ENCODE peak calls at places on chromosomes 16 and 17, in nine cellular contexts. One of them, this sample, is unnamed.

GRCh38 chr17:80029235-80029974 is 6.3 kb downstream of the TBC1D16 start:
- ATAC-seq in gastroesophageal sphincter: peak; percentile 90
- ATAC-seq in Right ventricle myocardium superior: peak; percentile 86
- ATAC-seq in left cardiac atrium: peak; percentile 86
- ATAC-seq in Right ventricle myocardium inferior: peak; percentile 88
- ATAC-seq in foreskin keratinocyte: no peak
- ATAC-seq in upper lobe of right lung: peak; percentile 89
- ATAC-seq in PC-3: peak; percentile 96
- ATAC-seq in mucosa of descending colon: peak; percentile 44
- ATAC-seq in this sample: peak; percentile 46

GRCh38 chr16:89593841-89594240 is 18.3 kb downstream of the CPNE7 start:
- ATAC-seq in Right ventricle myocardium inferior: no peak
- ATAC-seq in gastroesophageal sphincter: no peak
- ATAC-seq in left cardiac atrium: no peak
- ATAC-seq in mucosa of descending colon: peak; percentile 54
- ATAC-seq in Right ventricle myocardium superior: no peak
- ATAC-seq in upper lobe of right lung: no peak
- ATAC-seq in PC-3: no peak
- ATAC-seq in foreskin keratinocyte: no peak
- ATAC-seq in this sample: no peak

GRCh38 chr17:63998721-63999679 is 849 bp downstream of the PRR29 start:
- ATAC-seq in gastroesophageal sphincter: no peak
- ATAC-seq in Right ventricle myocardium superior: no peak
- ATAC-seq in left cardiac atrium: no peak
- ATAC-seq in mucosa of descending colon: peak; percentile 12
- ATAC-seq in PC-3: no peak
- ATAC-seq in upper lobe of right lung: no peak
- ATAC-seq in foreskin keratinocyte: no peak
- ATAC-seq in Right ventricle myocardium inferior: no peak
- ATAC-seq in this sample: no peak

GRCh38 chr17:63774141-63774981 is at the start of gene DDX42:
- ATAC-seq in PC-3: peak; percentile 3
- ATAC-seq in upper lobe of right lung: peak; percentile 22
- ATAC-seq in Right ventricle myocardium inferior: peak; percentile 9
- ATAC-seq in left cardiac atrium: peak; percentile 32
- ATAC-seq in Right ventricle myocardium superior: peak; percentile 14
- ATAC-seq in gastroesophageal sphincter: peak; percentile 3
- ATAC-seq in foreskin keratinocyte: peak; percentile 2
- ATAC-seq in mucosa of descending colon: peak; percentile 20
- ATAC-seq in this sample: peak; percentile 35

GRCh38 chr16:13940397-13940933 is 20.5 kb downstream of the ERCC4 start:
- ATAC-seq in gastroesophageal sphincter: no peak
- ATAC-seq in Right ventricle myocardium inferior: no peak
- ATAC-seq in left cardiac atrium: no peak
- ATAC-seq in mucosa of descending colon: no peak
- ATAC-seq in upper lobe of right lung: no peak
- ATAC-seq in foreskin keratinocyte: peak; percentile 71
- ATAC-seq in PC-3: no peak
- ATAC-seq in Right ventricle myocardium superior: no peak
- ATAC-seq in this sample: no peak

GRCh38 chr17:69474171-69474831 is 59.8 kb downstream of the MAP2K6 start:
- ATAC-seq in Right ventricle myocardium superior: peak; percentile 66
- ATAC-seq in Right ventricle myocardium inferior: peak; percentile 80
- ATAC-seq in left cardiac atrium: peak; percentile 35
- ATAC-seq in gastroesophageal sphincter: no peak
- ATAC-seq in PC-3: peak; percentile 44
- ATAC-seq in foreskin keratinocyte: peak; percentile 55
- ATAC-seq in mucosa of descending colon: no peak
- ATAC-seq in upper lobe of right lung: no peak
- ATAC-seq in this sample: peak; percentile 83

GRCh38 chr17:73747221-73748002 is 103.2 kb upstream of the SDK2 start:
- ATAC-seq in left cardiac atrium: peak; percentile 44
- ATAC-seq in upper lobe of right lung: no peak
- ATAC-seq in foreskin keratinocyte: no peak
- ATAC-seq in Right ventricle myocardium superior: peak; percentile 84
- ATAC-seq in PC-3: no peak
- ATAC-seq in mucosa of descending colon: no peak
- ATAC-seq in gastroesophageal sphincter: no peak
- ATAC-seq in Right ventricle myocardium inferior: peak; percentile 79
- ATAC-seq in this sample: no peak

GRCh38 chr16:87463722-87464690 is 28.8 kb downstream of the ZCCHC14 start:
- ATAC-seq in upper lobe of right lung: peak; percentile 56
- ATAC-seq in foreskin keratinocyte: no peak
- ATAC-seq in Right ventricle myocardium inferior: no peak
- ATAC-seq in gastroesophageal sphincter: peak; percentile 38
- ATAC-seq in Right ventricle myocardium superior: peak; percentile 56
- ATAC-seq in left cardiac atrium: peak; percentile 63
- ATAC-seq in PC-3: peak; percentile 30
- ATAC-seq in mucosa of descending colon: peak; percentile 26
- ATAC-seq in this sample: peak; percentile 6

GRCh38 chr17:11144358-11145233 is 96.4 kb upstream of the SHISA6 start:
- ATAC-seq in Right ventricle myocardium superior: no peak
- ATAC-seq in left cardiac atrium: peak; percentile 72
- ATAC-seq in upper lobe of right lung: peak; percentile 80
- ATAC-seq in PC-3: no peak
- ATAC-seq in Right ventricle myocardium inferior: no peak
- ATAC-seq in foreskin keratinocyte: peak; percentile 51
- ATAC-seq in gastroesophageal sphincter: peak; percentile 55
- ATAC-seq in mucosa of descending colon: peak; percentile 92
- ATAC-seq in this sample: no peak

GRCh38 chr16:86663691-86664517 is 85.6 kb downstream of the FOXL1 start:
- ATAC-seq in PC-3: no peak
- ATAC-seq in left cardiac atrium: no peak
- ATAC-seq in mucosa of descending colon: no peak
- ATAC-seq in Right ventricle myocardium superior: no peak
- ATAC-seq in Right ventricle myocardium inferior: no peak
- ATAC-seq in upper lobe of right lung: no peak
- ATAC-seq in gastroesophageal sphincter: no peak
- ATAC-seq in foreskin keratinocyte: no peak
- ATAC-seq in this sample: no peak

GRCh38 chr17:58541249-58541648 is 26.8 kb upstream of the MTMR4 start:
- ATAC-seq in upper lobe of right lung: peak; percentile 70
- ATAC-seq in mucosa of descending colon: no peak
- ATAC-seq in gastroesophageal sphincter: no peak
- ATAC-seq in left cardiac atrium: no peak
- ATAC-seq in PC-3: peak; percentile 70
- ATAC-seq in foreskin keratinocyte: peak; percentile 29
- ATAC-seq in Right ventricle myocardium inferior: no peak
- ATAC-seq in Right ventricle myocardium superior: no peak
- ATAC-seq in this sample: peak; percentile 71

GRCh38 chr17:61144876-61145564 is 254.6 kb upstream of the TBX2 start:
- ATAC-seq in upper lobe of right lung: no peak
- ATAC-seq in PC-3: no peak
- ATAC-seq in foreskin keratinocyte: no peak
- ATAC-seq in left cardiac atrium: peak; percentile 18
- ATAC-seq in gastroesophageal sphincter: no peak
- ATAC-seq in Right ventricle myocardium superior: no peak
- ATAC-seq in Right ventricle myocardium inferior: no peak
- ATAC-seq in mucosa of descending colon: no peak
- ATAC-seq in this sample: peak; percentile 89

GRCh38 chr17:72604518-72604917 is 483.7 kb downstream of the SOX9 start:
- ATAC-seq in Right ventricle myocardium superior: no peak
- ATAC-seq in upper lobe of right lung: no peak
- ATAC-seq in left cardiac atrium: no peak
- ATAC-seq in gastroesophageal sphincter: no peak
- ATAC-seq in Right ventricle myocardium inferior: no peak
- ATAC-seq in PC-3: no peak
- ATAC-seq in foreskin keratinocyte: no peak
- ATAC-seq in mucosa of descending colon: peak; percentile 28
- ATAC-seq in this sample: no peak

GRCh38 chr16:88769617-88770458 is 15.2 kb downstream of the PIEZO1 start:
- ATAC-seq in Right ventricle myocardium inferior: no peak
- ATAC-seq in Right ventricle myocardium superior: no peak
- ATAC-seq in PC-3: peak; percentile 39
- ATAC-seq in mucosa of descending colon: peak; percentile 69
- ATAC-seq in foreskin keratinocyte: peak; percentile 22
- ATAC-seq in upper lobe of right lung: peak; percentile 53
- ATAC-seq in gastroesophageal sphincter: no peak
- ATAC-seq in left cardiac atrium: peak; percentile 3
- ATAC-seq in this sample: peak; percentile 11

GRCh38 chr17:18219016-18219415 is 6.4 kb upstream of the LLGL1 start:
- ATAC-seq in Right ventricle myocardium superior: peak; percentile 60
- ATAC-seq in upper lobe of right lung: peak; percentile 28
- ATAC-seq in mucosa of descending colon: no peak
- ATAC-seq in left cardiac atrium: peak; percentile 55
- ATAC-seq in gastroesophageal sphincter: no peak
- ATAC-seq in PC-3: no peak
- ATAC-seq in Right ventricle myocardium inferior: peak; percentile 58
- ATAC-seq in foreskin keratinocyte: no peak
- ATAC-seq in this sample: peak; percentile 7

This sample was measured in SK-N-SH treated with all-trans-retinoic acid at 6 μM for 48 hours.